ENCODE peak calls at places on chromosomes 1 and 21, in six cellular contexts. One of them, this sample, is unnamed.

GRCh38 chr1:101122452-101123166 is 97.0 kb upstream of the DPH5 start:
- DNase-seq in gastrocnemius medialis: no peak
- DNase-seq in neural progenitor cell: no peak
- DNase-seq in RWPE1: no peak
- DNase-seq in GM23338: no peak
- DNase-seq in body of pancreas: no peak
- DNase-seq in this sample: no peak

GRCh38 chr21:45868488-45868887 is 113.1 kb upstream of the COL6A1 start:
- DNase-seq in gastrocnemius medialis: no peak
- DNase-seq in neural progenitor cell: no peak
- DNase-seq in RWPE1: no peak
- DNase-seq in GM23338: no peak
- DNase-seq in body of pancreas: peak
- DNase-seq in this sample: no peak

GRCh38 chr1:40592107-40592773 is 60.8 kb downstream of the ZNF684 start:
- DNase-seq in gastrocnemius medialis: no peak
- DNase-seq in neural progenitor cell: peak
- DNase-seq in RWPE1: peak
- DNase-seq in GM23338: peak
- DNase-seq in body of pancreas: no peak
- DNase-seq in this sample: peak

GRCh38 chr21:43884012-43884860 is 19.2 kb downstream of the AGPAT3 start:
- DNase-seq in gastrocnemius medialis: no peak
- DNase-seq in neural progenitor cell: peak
- DNase-seq in RWPE1: peak
- DNase-seq in GM23338: peak
- DNase-seq in body of pancreas: peak
- DNase-seq in this sample: no peak

GRCh38 chr1:231423648-231424047 is 1.6 kb upstream of the EGLN1 start:
- DNase-seq in gastrocnemius medialis: no peak
- DNase-seq in neural progenitor cell: no peak
- DNase-seq in RWPE1: peak
- DNase-seq in GM23338: no peak
- DNase-seq in body of pancreas: no peak
- DNase-seq in this sample: no peak

GRCh38 chr1:226646870-226647449 is 92.1 kb downstream of the ITPKB start:
- DNase-seq in gastrocnemius medialis: no peak
- DNase-seq in neural progenitor cell: no peak
- DNase-seq in RWPE1: no peak
- DNase-seq in GM23338: no peak
- DNase-seq in body of pancreas: no peak
- DNase-seq in this sample: no peak

GRCh38 chr1:212667223-212668139 is 32.2 kb downstream of the BATF3 start:
- DNase-seq in gastrocnemius medialis: peak
- DNase-seq in neural progenitor cell: no peak
- DNase-seq in RWPE1: peak
- DNase-seq in GM23338: peak
- DNase-seq in body of pancreas: peak
- DNase-seq in this sample: no peak

GRCh38 chr21:21682172-21682571 is 684.0 kb downstream of the NCAM2 start:
- DNase-seq in gastrocnemius medialis: no peak
- DNase-seq in neural progenitor cell: no peak
- DNase-seq in RWPE1: no peak
- DNase-seq in GM23338: no peak
- DNase-seq in body of pancreas: no peak
- DNase-seq in this sample: no peak

GRCh38 chr21:32770514-32771133 is 931 bp downstream of the PAXBP1 start:
- DNase-seq in gastrocnemius medialis: no peak
- DNase-seq in neural progenitor cell: no peak
- DNase-seq in RWPE1: peak
- DNase-seq in GM23338: no peak
- DNase-seq in body of pancreas: peak
- DNase-seq in this sample: peak

GRCh38 chr1:44905276-44905675 is 62.2 kb upstream of the PTCH2 start:
- DNase-seq in gastrocnemius medialis: no peak
- DNase-seq in neural progenitor cell: no peak
- DNase-seq in RWPE1: no peak
- DNase-seq in GM23338: no peak
- DNase-seq in body of pancreas: no peak
- DNase-seq in this sample: no peak

GRCh38 chr1:3598522-3599285 is 12.6 kb downstream of the MEGF6 start:
- DNase-seq in gastrocnemius medialis: no peak
- DNase-seq in neural progenitor cell: peak
- DNase-seq in RWPE1: no peak
- DNase-seq in GM23338: peak
- DNase-seq in body of pancreas: no peak
- DNase-seq in this sample: no peak

GRCh38 chr1:156336242-156336641 is 1.9 kb downstream of the CCT3 start:
- DNase-seq in gastrocnemius medialis: no peak
- DNase-seq in neural progenitor cell: peak
- DNase-seq in RWPE1: no peak
- DNase-seq in GM23338: peak
- DNase-seq in body of pancreas: no peak
- DNase-seq in this sample: no peak

GRCh38 chr21:34986561-34987533 is 62.3 kb downstream of the RUNX1 start:
- DNase-seq in gastrocnemius medialis: no peak
- DNase-seq in neural progenitor cell: peak
- DNase-seq in RWPE1: no peak
- DNase-seq in GM23338: peak
- DNase-seq in body of pancreas: peak
- DNase-seq in this sample: no peak

GRCh38 chr1:175129182-175129581 is 61.5 kb downstream of the TNN start:
- DNase-seq in gastrocnemius medialis: no peak
- DNase-seq in neural progenitor cell: no peak
- DNase-seq in RWPE1: no peak
- DNase-seq in GM23338: peak
- DNase-seq in body of pancreas: no peak
- DNase-seq in this sample: no peak

GRCh38 chr1:116345830-116346229 is 27.2 kb upstream of the ATP1A1 start:
- DNase-seq in gastrocnemius medialis: no peak
- DNase-seq in neural progenitor cell: peak
- DNase-seq in RWPE1: no peak
- DNase-seq in GM23338: peak
- DNase-seq in body of pancreas: no peak
- DNase-seq in this sample: no peak

GRCh38 chr1:225114354-225114995 is 185.0 kb downstream of the DNAH14 start:
- DNase-seq in gastrocnemius medialis: no peak
- DNase-seq in neural progenitor cell: no peak
- DNase-seq in RWPE1: no peak
- DNase-seq in GM23338: no peak
- DNase-seq in body of pancreas: no peak
- DNase-seq in this sample: no peak

GRCh38 chr1:234844479-234845031 is 234.6 kb upstream of the IRF2BP2 start:
- DNase-seq in gastrocnemius medialis: no peak
- DNase-seq in neural progenitor cell: no peak
- DNase-seq in RWPE1: no peak
- DNase-seq in GM23338: no peak
- DNase-seq in body of pancreas: no peak
- DNase-seq in this sample: no peak

GRCh38 chr1:84078108-84078823 is 65.8 kb upstream of the PRKACB start:
- DNase-seq in gastrocnemius medialis: no peak
- DNase-seq in neural progenitor cell: no peak
- DNase-seq in RWPE1: peak
- DNase-seq in GM23338: peak
- DNase-seq in body of pancreas: peak
- DNase-seq in this sample: no peak

GRCh38 chr1:202016717-202017384 is 6.5 kb downstream of the ELF3 start:
- DNase-seq in gastrocnemius medialis: no peak
- DNase-seq in neural progenitor cell: no peak
- DNase-seq in RWPE1: no peak
- DNase-seq in GM23338: no peak
- DNase-seq in body of pancreas: no peak
- DNase-seq in this sample: no peak

GRCh38 chr1:202014060-202014459 is 3.7 kb downstream of the ELF3 start:
- DNase-seq in gastrocnemius medialis: no peak
- DNase-seq in neural progenitor cell: no peak
- DNase-seq in RWPE1: no peak
- DNase-seq in GM23338: no peak
- DNase-seq in body of pancreas: no peak
- DNase-seq in this sample: no peak

GRCh38 chr1:202016022-202016624 is 5.7 kb downstream of the ELF3 start:
- DNase-seq in gastrocnemius medialis: no peak
- DNase-seq in neural progenitor cell: no peak
- DNase-seq in RWPE1: no peak
- DNase-seq in GM23338: no peak
- DNase-seq in body of pancreas: peak
- DNase-seq in this sample: no peak

GRCh38 chr1:202014915-202015676 is 4.7 kb downstream of the ELF3 start:
- DNase-seq in gastrocnemius medialis: no peak
- DNase-seq in neural progenitor cell: no peak
- DNase-seq in RWPE1: peak
- DNase-seq in GM23338: no peak
- DNase-seq in body of pancreas: peak
- DNase-seq in this sample: no peak

DNA sequence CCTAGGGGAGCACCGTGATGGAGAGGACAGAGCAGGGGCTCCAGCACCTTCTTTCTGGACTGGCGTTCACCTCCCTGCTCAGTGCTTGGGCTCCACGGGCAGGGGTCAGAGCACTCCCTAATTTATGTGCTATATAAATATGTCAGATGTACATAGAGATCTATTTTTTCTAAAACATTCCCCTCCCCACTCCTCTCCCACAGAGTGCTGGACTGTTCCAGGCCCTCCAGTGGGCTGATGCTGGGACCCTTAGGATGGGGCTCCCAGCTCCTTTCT is 5.2 kb downstream of the ELF3 start:
- DNase-seq in gastrocnemius medialis: no peak
- DNase-seq in neural progenitor cell: no peak
- DNase-seq in RWPE1: no peak
- DNase-seq in GM23338: no peak
- DNase-seq in body of pancreas: no peak
- DNase-seq in this sample: no peak
- H3K27ac ChIP-seq in gastrocnemius medialis: no peak
- H3K27ac ChIP-seq in neural progenitor cell: no peak
- H3K27ac ChIP-seq in RWPE1: peak
- H3K27ac ChIP-seq in GM23338: no peak
- H3K27ac ChIP-seq in body of pancreas: peak
- H3K27ac ChIP-seq in this sample: peak

GRCh38 chr1:162712317-162713029 is 78.0 kb upstream of the HSD17B7 start:
- DNase-seq in gastrocnemius medialis: no peak
- DNase-seq in neural progenitor cell: no peak
- DNase-seq in RWPE1: no peak
- DNase-seq in GM23338: no peak
- DNase-seq in body of pancreas: peak
- DNase-seq in this sample: no peak
- H3K27ac ChIP-seq in gastrocnemius medialis: no peak
- H3K27ac ChIP-seq in neural progenitor cell: no peak
- H3K27ac ChIP-seq in RWPE1: no peak
- H3K27ac ChIP-seq in GM23338: no peak
- H3K27ac ChIP-seq in body of pancreas: peak
- H3K27ac ChIP-seq in this sample: no peak

GRCh38 chr1:94316836-94317789 is 79.7 kb upstream of the ARHGAP29 start:
- DNase-seq in gastrocnemius medialis: no peak
- DNase-seq in neural progenitor cell: no peak
- DNase-seq in RWPE1: no peak
- DNase-seq in GM23338: no peak
- DNase-seq in body of pancreas: peak
- DNase-seq in this sample: no peak

GRCh38 chr1:94315552-94316116 is 78.2 kb upstream of the ARHGAP29 start:
- DNase-seq in gastrocnemius medialis: no peak
- DNase-seq in neural progenitor cell: no peak
- DNase-seq in RWPE1: no peak
- DNase-seq in GM23338: peak
- DNase-seq in body of pancreas: no peak
- DNase-seq in this sample: no peak

GRCh38 chr1:94317790-94318188 is 80.4 kb upstream of the ARHGAP29 start:
- DNase-seq in gastrocnemius medialis: no peak
- DNase-seq in neural progenitor cell: no peak
- DNase-seq in RWPE1: no peak
- DNase-seq in GM23338: no peak
- DNase-seq in body of pancreas: no peak
- DNase-seq in this sample: no peak

GRCh38 chr1:94314222-94314858 is 77.0 kb upstream of the ARHGAP29 start:
- DNase-seq in gastrocnemius medialis: no peak
- DNase-seq in neural progenitor cell: no peak
- DNase-seq in RWPE1: no peak
- DNase-seq in GM23338: no peak
- DNase-seq in body of pancreas: no peak
- DNase-seq in this sample: no peak

DNA sequence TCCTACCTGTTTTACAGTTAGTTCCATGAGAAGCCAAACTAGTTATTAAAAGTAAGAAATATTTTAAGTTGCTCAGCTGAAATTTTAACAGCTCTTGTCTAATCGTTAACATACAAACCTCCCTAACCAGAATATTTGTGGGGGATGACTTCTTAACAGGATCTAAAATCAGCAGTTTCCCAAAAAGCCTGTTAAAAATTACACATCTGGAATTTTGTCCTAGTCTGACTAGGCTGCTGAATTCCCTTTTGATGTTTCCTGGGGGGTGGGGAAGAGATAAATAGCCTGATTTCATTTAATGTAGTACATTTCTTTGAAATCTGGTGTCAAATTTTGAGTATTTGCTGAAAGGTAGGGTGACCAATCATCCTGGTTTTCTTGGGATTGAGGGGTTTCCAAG is 78.8 kb upstream of the ARHGAP29 start:
- DNase-seq in gastrocnemius medialis: no peak
- DNase-seq in neural progenitor cell: no peak
- DNase-seq in RWPE1: no peak
- DNase-seq in GM23338: no peak
- DNase-seq in body of pancreas: no peak
- DNase-seq in this sample: no peak
- H3K27ac ChIP-seq in gastrocnemius medialis: no peak
- H3K27ac ChIP-seq in neural progenitor cell: no peak
- H3K27ac ChIP-seq in RWPE1: no peak
- H3K27ac ChIP-seq in GM23338: peak
- H3K27ac ChIP-seq in body of pancreas: peak
- H3K27ac ChIP-seq in this sample: no peak

GRCh38 chr21:39536835-39537234 is 75.9 kb upstream of the B3GALT5 start:
- DNase-seq in gastrocnemius medialis: no peak
- DNase-seq in neural progenitor cell: no peak
- DNase-seq in RWPE1: no peak
- DNase-seq in GM23338: no peak
- DNase-seq in body of pancreas: no peak
- DNase-seq in this sample: no peak

GRCh38 chr21:39535646-39536437 is 76.9 kb upstream of the B3GALT5 start:
- DNase-seq in gastrocnemius medialis: no peak
- DNase-seq in neural progenitor cell: no peak
- DNase-seq in RWPE1: no peak
- DNase-seq in GM23338: peak
- DNase-seq in body of pancreas: no peak
- DNase-seq in this sample: no peak

GRCh38 chr21:39538453-39539042 is 74.2 kb upstream of the B3GALT5 start:
- DNase-seq in gastrocnemius medialis: no peak
- DNase-seq in neural progenitor cell: no peak
- DNase-seq in RWPE1: no peak
- DNase-seq in GM23338: no peak
- DNase-seq in body of pancreas: no peak
- DNase-seq in this sample: no peak

GRCh38 chr21:39533545-39534226 is 79.1 kb upstream of the B3GALT5 start:
- DNase-seq in gastrocnemius medialis: no peak
- DNase-seq in neural progenitor cell: no peak
- DNase-seq in RWPE1: no peak
- DNase-seq in GM23338: no peak
- DNase-seq in body of pancreas: no peak
- DNase-seq in this sample: no peak

DNA sequence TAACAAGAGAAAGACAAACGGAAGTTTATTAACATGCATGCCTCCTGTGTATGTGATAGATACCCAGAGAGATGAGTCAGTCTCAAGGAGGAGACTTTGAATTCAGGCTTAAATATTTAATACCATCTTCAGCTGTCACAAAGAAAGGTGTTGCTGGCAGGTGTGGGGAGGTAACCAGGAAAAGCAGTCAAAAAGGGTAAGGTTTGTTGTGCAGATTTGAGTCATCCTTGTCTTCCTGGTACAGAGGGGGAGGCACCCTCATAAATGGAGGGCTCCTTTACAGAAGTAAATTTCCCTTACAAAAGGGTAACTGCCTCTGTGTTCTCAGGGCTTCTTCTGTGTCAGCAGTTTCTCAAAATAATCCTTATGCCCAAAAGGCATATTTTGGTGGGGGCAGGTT is 75.2 kb upstream of the B3GALT5 start:
- DNase-seq in gastrocnemius medialis: no peak
- DNase-seq in neural progenitor cell: no peak
- DNase-seq in RWPE1: no peak
- DNase-seq in GM23338: peak
- DNase-seq in body of pancreas: no peak
- DNase-seq in this sample: no peak
- H3K27ac ChIP-seq in gastrocnemius medialis: no peak
- H3K27ac ChIP-seq in neural progenitor cell: no peak
- H3K27ac ChIP-seq in RWPE1: no peak
- H3K27ac ChIP-seq in GM23338: peak
- H3K27ac ChIP-seq in body of pancreas: no peak
- H3K27ac ChIP-seq in this sample: no peak